ENCODE peak calls at places on chromosomes 5 and 9, in six cellular contexts. V, W, Q, F, L and M are unnamed samples.

GRCh38 chr5:77936365-77936693 is 160.2 kb upstream of the TBCA start:
- DNase-seq in V (no peak), W (no peak), Q (no peak), F (no peak), L (no peak), M (no peak)

GRCh38 chr5:85709728-85710127 is 908.0 kb upstream of the COX7C start:
- DNase-seq in V (no peak), W (no peak), Q (no peak), F (no peak), L (no peak), M (no peak)

GRCh38 chr5:168987540-168988300 is 313.2 kb downstream of the SLIT3 start:
- DNase-seq in V (peak; percentile 49), W (peak; percentile 49), Q (peak; percentile 25), F (peak; percentile 38), L (peak; percentile 68), M (peak; percentile 55)

GRCh38 chr9:125261501-125262216 is at the start of gene GAPVD1:
- DNase-seq in V (peak; percentile 98), W (peak; percentile 77), Q (peak; percentile 82), F (peak; percentile 82), L (peak; percentile 93), M (peak; percentile 90)

GRCh38 chr9:35603506-35603985 is 1.5 kb upstream of the TESK1 start:
- DNase-seq in V (peak; percentile 65), W (peak; percentile 49), Q (no peak), F (peak; percentile 16), L (peak; percentile 55), M (peak; percentile 96)

GRCh38 chr5:142785211-142785610 is 15.0 kb downstream of the ARHGAP26 start:
- DNase-seq in V (no peak), W (no peak), Q (no peak), F (no peak), L (no peak), M (no peak)

GRCh38 chr9:132056717-132057429 is 22.8 kb downstream of the MED27 start:
- DNase-seq in V (no peak), W (no peak), Q (no peak), F (no peak), L (no peak), M (no peak)

GRCh38 chr5:1185652-1186350 is 15.6 kb upstream of the SLC6A19 start:
- DNase-seq in V (no peak), W (no peak), Q (no peak), F (no peak), L (no peak), M (no peak)

GRCh38 chr5:95261369-95262175 is 23.3 kb downstream of the MCTP1 start:
- DNase-seq in V (peak; percentile 73), W (peak; percentile 44), Q (no peak), F (no peak), L (no peak), M (peak; percentile 50)

GRCh38 chr5:127080001-127080478 is 6.7 kb upstream of the C5orf63 start:
- DNase-seq in V (no peak), W (no peak), Q (no peak), F (no peak), L (no peak), M (peak; percentile 6)

GRCh38 chr9:33374634-33375237 is 27.6 kb downstream of the AQP7 start:
- DNase-seq in V (peak; percentile 68), W (peak; percentile 72), Q (peak; percentile 33), F (peak; percentile 63), L (no peak), M (peak; percentile 65)

GRCh38 chr5:95734916-95735315 is 3.8 kb downstream of the RHOBTB3 start:
- DNase-seq in V (no peak), W (no peak), Q (no peak), F (no peak), L (no peak), M (peak; percentile 65)

GRCh38 chr9:112970939-112971338 is 41.1 kb downstream of the ZNF883 start:
- DNase-seq in V (peak; percentile 67), W (no peak), Q (no peak), F (no peak), L (no peak), M (peak; percentile 3)

GRCh38 chr9:70502690-70503089 is 88.2 kb upstream of the KLF9 start:
- DNase-seq in V (no peak), W (no peak), Q (no peak), F (no peak), L (no peak), M (peak; percentile 43)

GRCh38 chr9:72995131-72996024 is 42.5 kb upstream of the ALDH1A1 start:
- DNase-seq in V (no peak), W (no peak), Q (no peak), F (no peak), L (no peak), M (no peak)

GRCh38 chr9:69674741-69675438 is 2.7 kb upstream of the APBA1 start:
- DNase-seq in V (no peak), W (no peak), Q (no peak), F (no peak), L (no peak), M (peak; percentile 90)

GRCh38 chr5:60887096-60887495 is 43.0 kb upstream of the ELOVL7 start:
- DNase-seq in V (no peak), W (no peak), Q (no peak), F (no peak), L (no peak), M (no peak)

GRCh38 chr5:179309751-179310320 is 35.4 kb downstream of the ADAMTS2 start:
- DNase-seq in V (no peak), W (no peak), Q (no peak), F (no peak), L (peak; percentile 5), M (no peak)

GRCh38 chr9:96501981-96502833 is 52.2 kb downstream of the HABP4 start:
- DNase-seq in V (no peak), W (no peak), Q (no peak), F (no peak), L (no peak), M (no peak)